ENCODE peak calls at places on chromosome 3, in six cellular contexts. A is A549, W is Calu3, T is pancreas, D is colonic mucosa, E is cardiac fibroblast. B is an unnamed sample.
A peak's percentile ranks its signal among the peaks of the same experiment; 100 is the strongest.

GRCh38 chr3:55534876-55535275 is 47.8 kb upstream of the WNT5A start:
- DNase-seq in A (no peak), W (no peak), T (no peak), D (no peak), E (no peak), B (no peak)

GRCh38 chr3:177607596-177607995 is 410.3 kb upstream of the TBL1XR1 start:
- DNase-seq in A (no peak), W (no peak), T (no peak), D (no peak), E (no peak), B (no peak)

GRCh38 chr3:171013822-171014748 is 12.4 kb downstream of the SLC2A2 start:
- DNase-seq in A (no peak), W (no peak), T (no peak), D (no peak), E (peak; percentile 24), B (no peak)

GRCh38 chr3:42654331-42655201 is 1.1 kb downstream of the ZBTB47 start:
- DNase-seq in A (peak; percentile 32), W (peak; percentile 32), T (peak; percentile 65), D (peak; percentile 53), E (peak; percentile 49), B (peak; percentile 59)

GRCh38 chr3:112847692-112848091 is 1.0 kb upstream of the CD200R1L start:
- DNase-seq in A (no peak), W (no peak), T (no peak), D (no peak), E (no peak), B (no peak)

GRCh38 chr3:39166932-39167532 is 13.6 kb upstream of the CSRNP1 start:
- DNase-seq in A (peak; percentile 78), W (no peak), T (peak; percentile 2), D (no peak), E (peak; percentile 98), B (no peak)

GRCh38 chr3:23389089-23389488 is 186.0 kb downstream of the UBE2E2 start:
- DNase-seq in A (peak; percentile 16), W (no peak), T (no peak), D (peak; percentile 25), E (no peak), B (peak; percentile 12)

GRCh38 chr3:20945892-20946291 is 759.9 kb upstream of the SGO1 start:
- DNase-seq in A (no peak), W (no peak), T (no peak), D (no peak), E (no peak), B (no peak)

GRCh38 chr3:14152963-14153355 is 25.4 kb downstream of the XPC start:
- DNase-seq in A (no peak), W (no peak), T (no peak), D (no peak), E (no peak), B (no peak)

GRCh38 chr3:139935071-139935865 is at the start of gene CLSTN2:
- DNase-seq in A (peak; percentile 31), W (peak; percentile 63), T (peak; percentile 56), D (peak; percentile 45), E (peak; percentile 25), B (peak; percentile 63)

GRCh38 chr3:139935866-139936817 is 1.2 kb downstream of the CLSTN2 start:
- DNase-seq in A (no peak), W (peak; percentile 36), T (peak; percentile 12), D (peak; percentile 24), E (peak; percentile 3), B (peak; percentile 41)

GRCh38 chr3:139930201-139930600 is 4.8 kb upstream of the CLSTN2 start:
- DNase-seq in A (no peak), W (no peak), T (no peak), D (no peak), E (no peak), B (no peak)

GRCh38 chr3:139937674-139938279 is 2.8 kb downstream of the CLSTN2 start:
- DNase-seq in A (peak; percentile 15), W (peak; percentile 76), T (peak; percentile 28), D (peak; percentile 32), E (peak; percentile 66), B (peak; percentile 50)

DNA sequence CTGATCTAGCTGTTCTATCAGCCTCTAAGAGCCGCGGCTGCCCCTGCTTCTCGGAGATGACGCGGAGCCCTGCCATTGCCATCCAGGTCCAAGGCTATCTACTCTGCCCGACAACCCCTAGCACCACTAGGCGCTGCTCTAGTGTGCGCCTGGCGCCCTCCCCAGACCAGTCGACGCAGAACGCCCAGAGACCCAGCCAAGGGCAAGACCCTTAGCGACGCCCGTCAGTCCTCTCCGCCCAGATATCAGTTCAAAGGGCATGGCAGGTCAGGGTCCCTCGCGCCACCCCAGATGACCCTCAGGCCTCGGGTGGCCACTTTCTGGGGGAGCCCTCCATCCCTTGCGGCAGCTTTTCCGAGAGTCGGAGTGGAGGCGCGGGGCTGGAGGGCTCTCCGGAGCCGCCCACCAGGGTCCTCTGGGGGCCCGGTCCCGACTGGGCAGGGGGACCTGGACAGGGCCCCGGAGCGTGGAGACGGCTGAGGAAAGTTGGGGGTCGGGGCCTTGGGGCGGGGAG is 371 bp upstream of the CLSTN2 start:
- DNase-seq in A (peak; percentile 37), W (no peak), T (peak; percentile 57), D (peak; percentile 24), E (peak; percentile 10), B (peak; percentile 73)
- TF ChIP-seq CTCF in A (no peak), W (no peak), T (no peak), D (no peak), E (no peak), B (no peak)

DNA sequence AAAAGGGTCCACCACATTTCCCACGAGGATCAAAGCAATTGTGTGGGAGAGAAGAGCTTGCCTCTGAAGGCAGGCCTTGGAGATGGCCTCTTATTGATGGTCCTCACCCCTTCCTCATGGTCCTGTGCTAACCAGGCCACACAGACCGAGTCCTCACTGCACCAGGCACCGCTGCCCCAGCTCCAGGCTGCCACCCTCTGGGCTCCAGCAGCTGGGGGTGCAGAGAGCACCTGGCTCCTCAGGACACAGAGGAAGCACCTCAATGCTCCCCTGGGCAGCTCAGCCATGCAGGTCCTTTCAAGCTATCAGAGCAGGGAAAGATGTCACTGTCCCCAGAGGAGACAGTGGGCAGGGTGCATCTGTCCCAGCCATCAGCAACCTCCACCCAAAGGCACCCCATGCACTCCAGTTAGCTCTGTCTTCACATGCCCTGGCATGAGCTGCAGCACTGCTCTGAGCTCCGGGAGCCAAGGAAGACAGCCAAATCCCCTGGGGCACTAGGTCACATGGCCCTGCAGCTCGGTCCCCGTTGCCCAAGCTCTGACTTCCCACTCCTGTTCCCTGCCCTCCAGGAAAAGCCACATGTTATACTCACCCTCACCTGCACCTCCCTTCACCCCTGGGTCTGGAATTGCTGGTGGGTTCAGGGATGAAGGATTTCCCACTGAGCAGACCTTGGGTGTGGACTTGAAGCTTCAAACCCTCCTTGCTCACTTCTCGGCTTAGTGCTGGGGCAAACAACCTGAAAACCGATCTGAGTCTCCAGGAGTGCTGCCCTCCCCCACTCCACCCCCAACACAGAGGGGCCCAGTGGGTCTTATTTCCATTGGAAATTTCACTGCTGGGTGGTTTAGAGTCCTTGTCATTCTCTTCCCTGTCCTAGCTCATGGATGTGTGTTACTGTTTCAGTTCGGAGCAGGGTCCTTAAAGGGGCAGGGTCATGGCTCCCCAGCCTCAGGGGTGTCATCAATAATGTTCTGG is 32.6 kb downstream of the ALS2CL start:
- DNase-seq in A (no peak), W (no peak), T (no peak), D (peak; percentile 10), E (no peak), B (no peak)
- TF ChIP-seq CTCF in A (no peak), W (no peak), T (no peak), D (no peak), E (no peak), B (no peak)

DNA sequence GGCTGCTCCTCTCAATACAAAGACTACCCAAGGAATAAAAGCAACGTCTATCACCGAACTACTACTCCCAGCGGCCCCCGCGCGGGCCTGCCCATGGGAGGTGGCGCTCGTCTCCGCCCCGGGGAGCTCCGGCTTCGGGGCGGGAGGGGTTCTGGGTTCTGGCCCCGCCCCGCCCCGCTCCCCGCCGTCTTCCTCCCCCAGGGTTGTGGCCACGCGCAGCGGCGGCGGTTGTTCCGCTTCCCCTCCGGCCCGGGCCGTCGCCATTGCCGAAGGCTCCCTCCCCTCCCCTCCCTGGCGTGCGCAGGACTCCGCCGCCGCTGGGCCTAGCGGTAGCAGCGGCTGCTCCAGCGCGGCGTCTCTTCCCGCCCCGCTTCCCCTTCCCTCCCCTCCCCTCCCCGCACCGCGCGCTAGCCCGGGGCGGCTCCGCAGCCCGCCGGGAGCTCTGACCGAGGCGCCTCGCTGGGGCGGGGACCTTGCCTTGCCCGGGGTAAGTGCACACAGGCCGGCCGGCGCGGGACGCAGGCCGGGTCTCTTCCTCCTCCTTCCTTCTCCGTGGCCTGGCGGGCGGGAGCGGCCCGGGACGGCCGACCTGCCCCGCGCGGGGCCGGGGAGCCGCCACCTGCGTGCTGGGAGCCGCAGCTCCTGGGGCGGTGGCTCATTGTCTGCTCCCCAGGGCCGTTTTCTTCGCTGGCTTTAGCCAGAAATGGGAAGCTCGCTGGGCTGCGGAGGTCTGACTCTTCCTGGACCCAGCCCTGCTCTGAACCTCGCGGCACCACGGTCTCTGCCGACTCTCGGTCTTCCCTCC is at the start of gene PAK2:
- DNase-seq in A (peak; percentile 85), W (peak; percentile 92), T (peak; percentile 88), D (peak; percentile 96), E (peak; percentile 86), B (peak; percentile 84)
- TF ChIP-seq CTCF in A (no peak), W (no peak), T (no peak), D (no peak), E (no peak), B (no peak)

GRCh38 chr3:52013802-52014598 is 18.3 kb upstream of the RPL29 start:
- DNase-seq in A (no peak), W (no peak), T (no peak), D (no peak), E (no peak), B (no peak)

GRCh38 chr3:52015431-52016256 is 19.9 kb upstream of the RPL29 start:
- DNase-seq in A (no peak), W (no peak), T (no peak), D (no peak), E (no peak), B (no peak)

GRCh38 chr3:52017467-52018065 is 21.9 kb upstream of the RPL29 start:
- DNase-seq in A (no peak), W (no peak), T (no peak), D (no peak), E (no peak), B (no peak)

GRCh38 chr3:52012699-52013098 is 17.0 kb upstream of the RPL29 start:
- DNase-seq in A (no peak), W (no peak), T (no peak), D (no peak), E (no peak), B (no peak)

GRCh38 chr3:52014613-52015012 is 18.9 kb upstream of the RPL29 start:
- DNase-seq in A (no peak), W (no peak), T (no peak), D (no peak), E (no peak), B (peak; percentile 33)
- TF ChIP-seq CTCF in A (no peak), W (no peak), T (no peak), D (no peak), E (peak; percentile 32), B (peak; percentile 30)

GRCh38 chr3:144864646-144865045 is 893.0 kb downstream of the DIPK2A start:
- DNase-seq in A (no peak), W (no peak), T (no peak), D (no peak), E (no peak), B (no peak)
- TF ChIP-seq CTCF in A (no peak), W (no peak), T (no peak), D (no peak), E (no peak), B (no peak)

DNA sequence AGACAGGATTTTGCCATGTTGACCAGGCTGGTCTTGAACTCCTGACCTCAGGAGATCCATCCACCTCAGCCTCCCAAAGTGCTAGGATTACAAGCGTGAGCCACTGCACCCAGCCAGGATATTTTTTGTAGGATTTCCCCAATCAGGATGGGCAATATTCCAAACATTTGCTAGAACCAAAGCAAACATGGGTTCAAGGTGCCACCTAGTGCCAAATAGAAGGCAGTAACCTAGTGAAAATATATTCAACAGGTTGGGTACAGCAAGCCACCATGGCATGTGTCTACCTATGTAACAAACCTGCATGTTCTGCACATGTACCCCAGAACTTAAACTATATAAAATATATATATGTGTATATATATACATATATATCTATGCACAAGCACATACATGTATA is 185.9 kb upstream of the CADM2 start:
- DNase-seq in A (no peak), W (no peak), T (peak; percentile 13), D (no peak), E (peak; percentile 5), B (no peak)
- TF ChIP-seq CTCF in A (no peak), W (no peak), T (no peak), D (no peak), E (no peak), B (peak; percentile 14)